ENCODE peak calls at places on chromosome 15, in seven cellular contexts. One of them, this sample, is unnamed.

GRCh38 chr15:40258544-40258943 is 19.7 kb downstream of the PAK6 start:
- DNase-seq in progenitor cell of endocrine pancreas: no peak
- DNase-seq in HT-29: no peak
- DNase-seq in foreskin fibroblast: no peak
- DNase-seq in NCI-H1694: no peak
- DNase-seq in osteocyte: no peak
- DNase-seq in activated gamma-delta T cell treated with Interleukin-2 at 50 U/mL for 16 hours: no peak
- DNase-seq in this sample: no peak

GRCh38 chr15:99424978-99425665 is 140.7 kb upstream of the MEF2A start:
- DNase-seq in progenitor cell of endocrine pancreas: no peak
- DNase-seq in HT-29: no peak
- DNase-seq in foreskin fibroblast: peak
- DNase-seq in NCI-H1694: no peak
- DNase-seq in osteocyte: no peak
- DNase-seq in activated gamma-delta T cell treated with Interleukin-2 at 50 U/mL for 16 hours: peak
- DNase-seq in this sample: peak

GRCh38 chr15:92062505-92062904 is 209.0 kb downstream of the SLCO3A1 start:
- DNase-seq in progenitor cell of endocrine pancreas: no peak
- DNase-seq in HT-29: no peak
- DNase-seq in foreskin fibroblast: no peak
- DNase-seq in NCI-H1694: no peak
- DNase-seq in osteocyte: no peak
- DNase-seq in activated gamma-delta T cell treated with Interleukin-2 at 50 U/mL for 16 hours: no peak
- DNase-seq in this sample: no peak

GRCh38 chr15:89395996-89396395 is 61.4 kb upstream of the POLG start:
- DNase-seq in progenitor cell of endocrine pancreas: no peak
- DNase-seq in HT-29: no peak
- DNase-seq in foreskin fibroblast: no peak
- DNase-seq in NCI-H1694: no peak
- DNase-seq in osteocyte: no peak
- DNase-seq in activated gamma-delta T cell treated with Interleukin-2 at 50 U/mL for 16 hours: no peak
- DNase-seq in this sample: no peak

GRCh38 chr15:39267685-39268084 is 313.2 kb upstream of the THBS1 start:
- DNase-seq in progenitor cell of endocrine pancreas: no peak
- DNase-seq in HT-29: no peak
- DNase-seq in foreskin fibroblast: no peak
- DNase-seq in NCI-H1694: no peak
- DNase-seq in osteocyte: no peak
- DNase-seq in activated gamma-delta T cell treated with Interleukin-2 at 50 U/mL for 16 hours: no peak
- DNase-seq in this sample: no peak

GRCh38 chr15:89936793-89937265 is 24.1 kb upstream of the ARPIN start:
- DNase-seq in progenitor cell of endocrine pancreas: no peak
- DNase-seq in HT-29: no peak
- DNase-seq in foreskin fibroblast: no peak
- DNase-seq in NCI-H1694: no peak
- DNase-seq in osteocyte: no peak
- DNase-seq in activated gamma-delta T cell treated with Interleukin-2 at 50 U/mL for 16 hours: no peak
- DNase-seq in this sample: no peak

GRCh38 chr15:29962404-29962803 is 120.4 kb upstream of the GOLGA8J start:
- DNase-seq in progenitor cell of endocrine pancreas: no peak
- DNase-seq in HT-29: no peak
- DNase-seq in foreskin fibroblast: no peak
- DNase-seq in NCI-H1694: no peak
- DNase-seq in osteocyte: no peak
- DNase-seq in activated gamma-delta T cell treated with Interleukin-2 at 50 U/mL for 16 hours: no peak
- DNase-seq in this sample: no peak

GRCh38 chr15:34810455-34811146 is 15.3 kb upstream of the ACTC1 start:
- DNase-seq in progenitor cell of endocrine pancreas: no peak
- DNase-seq in HT-29: no peak
- DNase-seq in foreskin fibroblast: peak
- DNase-seq in NCI-H1694: no peak
- DNase-seq in osteocyte: no peak
- DNase-seq in activated gamma-delta T cell treated with Interleukin-2 at 50 U/mL for 16 hours: no peak
- DNase-seq in this sample: no peak

GRCh38 chr15:67843092-67843501 is 3.3 kb upstream of the RNU6-1 start:
- DNase-seq in progenitor cell of endocrine pancreas: no peak
- DNase-seq in HT-29: no peak
- DNase-seq in foreskin fibroblast: no peak
- DNase-seq in NCI-H1694: no peak
- DNase-seq in osteocyte: no peak
- DNase-seq in activated gamma-delta T cell treated with Interleukin-2 at 50 U/mL for 16 hours: no peak
- DNase-seq in this sample: no peak

GRCh38 chr15:67232591-67232990 is 21.9 kb downstream of the AAGAB start:
- DNase-seq in progenitor cell of endocrine pancreas: no peak
- DNase-seq in HT-29: peak
- DNase-seq in foreskin fibroblast: no peak
- DNase-seq in NCI-H1694: no peak
- DNase-seq in osteocyte: no peak
- DNase-seq in activated gamma-delta T cell treated with Interleukin-2 at 50 U/mL for 16 hours: no peak
- DNase-seq in this sample: no peak

GRCh38 chr15:30953183-30953582 is 38.2 kb downstream of the MTMR10 start:
- DNase-seq in progenitor cell of endocrine pancreas: no peak
- DNase-seq in HT-29: no peak
- DNase-seq in foreskin fibroblast: no peak
- DNase-seq in NCI-H1694: no peak
- DNase-seq in osteocyte: no peak
- DNase-seq in activated gamma-delta T cell treated with Interleukin-2 at 50 U/mL for 16 hours: no peak
- DNase-seq in this sample: no peak